ENCODE peak calls at places on chromosome 15, in seven cellular contexts. Z is suprapubic skin, V is K562, W is A549, M is ovary, H is upper lobe of left lung, O is stomach. Q is an unnamed sample.

GRCh38 chr15:39661776-39662175 is 80.9 kb downstream of the THBS1 start:
- DNase-seq in O (no peak), H (no peak), M (no peak), Z (no peak), V (no peak), W (no peak), Q (no peak)

GRCh38 chr15:69316281-69316680 is 17.6 kb downstream of the PAQR5 start:
- DNase-seq in M (no peak), W (no peak), H (no peak), Z (no peak), O (no peak), V (no peak), Q (no peak)

GRCh38 chr15:43794269-43795037 is 2.3 kb downstream of the SERF2 start:
- DNase-seq in V (no peak), M (no peak), W (no peak), O (no peak), Z (no peak), H (no peak), Q (no peak)

GRCh38 chr15:52247032-52247431 is 48.6 kb downstream of the MYO5C start:
- DNase-seq in V (no peak), Z (no peak), M (no peak), O (no peak), W (no peak), H (peak; percentile 47), Q (no peak)

GRCh38 chr15:56524915-56525314 is 60.0 kb upstream of the MNS1 start:
- DNase-seq in V (no peak), O (no peak), H (no peak), Z (no peak), M (no peak), W (no peak), Q (no peak)

GRCh38 chr15:48021336-48022086 is 99.3 kb upstream of the SLC24A5 start:
- DNase-seq in O (no peak), H (no peak), V (no peak), Z (no peak), W (no peak), M (no peak), Q (no peak)

GRCh38 chr15:38253448-38253847 is 812 bp downstream of the SPRED1 start:
- DNase-seq in M (no peak), H (no peak), V (peak; percentile 66), O (no peak), Z (no peak), W (no peak), Q (no peak)

GRCh38 chr15:84817461-84818081 is 415 bp downstream of the ALPK3 start:
- DNase-seq in H (no peak), Z (no peak), O (no peak), W (no peak), V (no peak), M (no peak), Q (no peak)

GRCh38 chr15:89197503-89197971 is 23.8 kb downstream of the RLBP1 start:
- DNase-seq in Z (peak; percentile 62), V (no peak), O (no peak), H (peak; percentile 81), M (no peak), W (no peak), Q (peak; percentile 73)

GRCh38 chr15:90286678-90287077 is 21.2 kb downstream of the NGRN start:
- DNase-seq in W (peak; percentile 55), H (no peak), M (no peak), V (peak; percentile 55), Z (no peak), O (no peak), Q (no peak)

GRCh38 chr15:27485265-27485664 is 514.3 kb downstream of the GABRG3 start:
- DNase-seq in O (no peak), H (no peak), W (no peak), V (peak; percentile 13), Z (no peak), M (no peak), Q (no peak)

GRCh38 chr15:77506311-77507150 is 85.8 kb downstream of the HMG20A start:
- DNase-seq in Z (no peak), H (peak; percentile 74), O (peak; percentile 61), M (peak; percentile 66), V (peak; percentile 18), W (no peak), Q (peak; percentile 52)

GRCh38 chr15:95591886-95592285 is 738.6 kb upstream of the NR2F2 start:
- DNase-seq in H (no peak), V (no peak), Z (no peak), O (no peak), W (no peak), M (no peak), Q (no peak)

GRCh38 chr15:45276851-45277250 is 24.8 kb downstream of the SLC28A2 start:
- DNase-seq in M (no peak), W (peak; percentile 28), Z (no peak), V (peak; percentile 31), O (no peak), H (no peak), Q (no peak)

GRCh38 chr15:22253676-22254408 is 173.5 kb downstream of the OR4M2 start:
- DNase-seq in H (no peak), V (no peak), W (no peak), Z (no peak), O (no peak), M (no peak), Q (no peak)

GRCh38 chr15:39413558-39413957 is 167.3 kb upstream of the THBS1 start:
- DNase-seq in H (no peak), W (no peak), O (no peak), Z (no peak), V (no peak), M (no peak), Q (no peak)

GRCh38 chr15:101497484-101498034 is 8.1 kb upstream of the PCSK6 start:
- DNase-seq in V (no peak), H (no peak), Z (no peak), M (no peak), W (no peak), O (no peak), Q (no peak)

GRCh38 chr15:70512772-70513362 is 250.5 kb downstream of the UACA start:
- DNase-seq in O (peak; percentile 50), V (peak; percentile 75), M (no peak), Z (no peak), W (peak; percentile 67), H (peak; percentile 80), Q (peak; percentile 53)

DNA sequence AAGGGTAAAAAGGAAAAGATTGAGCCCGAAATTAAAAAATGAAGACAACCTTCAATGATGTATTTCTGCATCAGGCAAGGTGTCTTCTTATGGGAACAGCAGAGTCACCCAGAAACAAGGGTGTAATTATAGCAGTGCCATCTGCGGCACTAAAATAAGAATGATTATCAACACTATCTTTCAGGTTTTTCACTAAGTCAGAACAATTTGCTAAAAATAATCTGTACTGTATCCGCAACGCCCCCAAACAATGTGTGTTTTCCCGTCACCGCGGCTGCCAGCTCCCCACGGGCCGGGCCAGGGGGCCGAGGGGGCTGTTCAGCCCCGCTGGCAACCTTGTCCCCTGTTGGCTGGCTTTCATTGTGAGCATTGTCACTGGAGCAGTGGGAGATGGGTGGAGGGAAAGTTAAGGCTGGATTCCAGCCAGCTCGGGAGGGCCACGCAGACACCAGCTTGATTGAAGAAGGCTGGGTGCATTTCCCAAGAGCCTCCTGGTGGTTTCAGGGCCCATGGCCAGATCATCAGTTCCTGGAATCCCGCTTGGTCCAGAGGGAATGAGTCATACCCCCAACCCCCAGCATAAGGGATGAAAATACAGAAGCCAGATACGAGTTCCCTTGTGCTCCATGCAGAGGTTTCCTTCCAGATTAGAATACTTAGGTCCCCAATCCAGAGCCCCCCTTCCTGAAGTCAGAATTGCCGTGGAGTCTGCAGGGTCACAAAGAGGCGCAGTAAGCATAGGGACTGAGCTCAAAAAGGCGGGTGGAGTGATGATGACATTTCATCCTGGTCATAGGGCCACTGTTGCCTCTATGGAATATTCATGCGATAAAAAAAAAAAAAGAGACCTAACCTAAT is 90.2 kb upstream of the KLF13 start:
- DNase-seq in V (peak; percentile 65), Z (peak; percentile 87), M (peak; percentile 86), O (peak; percentile 66), W (peak; percentile 93), H (peak; percentile 83), Q (no peak)
- TF ChIP-seq EP300 in V (peak; percentile 12), Z (no peak), M (peak; percentile 78), O (peak; percentile 51), W (no peak), H (no peak), Q (no peak)

GRCh38 chr15:24150542-24150941 is 463.4 kb upstream of the NDN start:
- DNase-seq in W (no peak), H (no peak), O (no peak), Z (no peak), M (no peak), V (no peak), Q (no peak)
- TF ChIP-seq EP300 in W (no peak), H (no peak), O (no peak), Z (no peak), M (no peak), V (no peak), Q (no peak)

GRCh38 chr15:35309886-35310285 is 224.8 kb upstream of the NANOGP8 start:
- DNase-seq in Z (no peak), M (no peak), W (no peak), H (no peak), V (no peak), O (no peak), Q (no peak)

GRCh38 chr15:35306361-35306981 is 221.4 kb upstream of the NANOGP8 start:
- DNase-seq in V (peak; percentile 50), W (no peak), H (no peak), Z (no peak), O (no peak), M (no peak), Q (no peak)

GRCh38 chr15:35307026-35307425 is 221.9 kb upstream of the NANOGP8 start:
- DNase-seq in V (no peak), H (no peak), W (no peak), Z (no peak), M (no peak), O (no peak), Q (no peak)

GRCh38 chr15:35307676-35308075 is 222.6 kb upstream of the NANOGP8 start:
- DNase-seq in O (no peak), H (no peak), V (no peak), W (no peak), M (no peak), Z (no peak), Q (no peak)

GRCh38 chr15:35308802-35309201 is 223.7 kb upstream of the NANOGP8 start:
- DNase-seq in O (no peak), V (no peak), M (no peak), H (no peak), Z (no peak), W (no peak), Q (no peak)
- TF ChIP-seq EP300 in O (no peak), V (no peak), M (no peak), H (no peak), Z (no peak), W (no peak), Q (no peak)

DNA sequence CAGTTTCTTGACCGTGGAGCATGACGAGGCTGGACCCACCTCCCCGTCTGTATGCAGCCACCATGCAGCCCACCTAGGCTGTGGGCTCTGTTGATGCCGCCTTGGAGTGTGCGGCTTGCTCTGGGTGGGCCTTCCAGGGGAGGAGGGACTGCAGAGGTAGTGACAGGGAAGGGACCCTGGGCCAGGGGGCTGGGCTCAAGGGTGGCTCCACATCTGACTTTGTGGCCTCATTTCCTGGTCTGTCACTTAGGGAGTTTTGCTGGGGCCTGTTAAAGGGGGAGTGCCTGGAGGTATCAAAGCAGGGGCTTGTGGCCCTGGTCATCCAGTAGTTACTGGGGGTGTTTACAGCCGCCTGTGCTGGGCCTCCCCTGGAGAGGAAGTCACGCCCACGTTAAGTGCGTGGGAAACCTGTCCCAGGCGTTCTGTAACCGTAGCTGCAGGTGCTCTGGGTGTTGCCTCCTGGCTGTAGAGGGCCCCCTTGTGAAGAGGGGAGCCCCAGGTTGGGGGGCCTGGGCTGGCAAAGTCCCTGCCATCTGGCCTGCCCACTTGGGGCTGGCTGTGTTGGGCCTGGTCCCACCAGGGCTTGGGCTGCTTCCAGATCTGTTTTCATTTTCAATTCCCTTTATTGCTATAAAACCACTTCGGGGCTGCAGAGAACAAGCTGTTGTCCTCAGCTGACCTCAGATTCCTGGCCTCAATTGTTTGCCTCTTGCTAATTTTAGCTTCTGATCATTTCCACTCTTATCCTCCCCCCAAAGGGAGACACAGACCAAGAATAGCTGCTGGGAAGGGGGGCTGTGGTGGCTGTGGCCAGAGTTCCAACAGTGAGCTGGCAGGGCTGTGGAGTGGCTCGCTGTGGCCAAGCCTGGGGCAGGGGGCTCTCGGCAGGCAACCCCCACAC is 26.5 kb downstream of the KLF13 start:
- DNase-seq in M (peak; percentile 55), W (no peak), O (peak; percentile 67), Z (no peak), H (peak; percentile 91), V (no peak), Q (no peak)
- TF ChIP-seq EP300 in M (no peak), W (no peak), O (peak; percentile 82), Z (no peak), H (no peak), V (no peak), Q (no peak)